ENCODE peak calls at places on chromosomes 12 and 14, in six cellular contexts. D is thyroid gland; F is AG04450; M is CD8-positive, alpha-beta T cell; S is CD8-positive, alpha-beta memory T cell; H is esophagus squamous epithelium. E is an unnamed sample.

GRCh38 chr14:26088260-26088659 is 509.6 kb downstream of the NOVA1 start:
- DNase-seq in D (no peak), F (no peak), M (no peak), S (no peak), H (no peak), E (no peak)

GRCh38 chr14:24256960-24257359 is 6.0 kb downstream of the TGM1 start:
- DNase-seq in D (no peak), F (no peak), M (no peak), S (no peak), H (no peak), E (no peak)

GRCh38 chr12:64744422-64745258 is 14.6 kb downstream of the GNS start:
- DNase-seq in D (no peak), F (no peak), M (no peak), S (no peak), H (no peak), E (no peak)

GRCh38 chr12:13362260-13362841 is 165.8 kb downstream of the EMP1 start:
- DNase-seq in D (peak), F (no peak), M (peak), S (no peak), H (no peak), E (peak)

GRCh38 chr14:67941456-67942018 is 122.0 kb downstream of the RAD51B start:
- DNase-seq in D (no peak), F (no peak), M (no peak), S (no peak), H (no peak), E (no peak)

GRCh38 chr12:116534341-116535121 is 24.6 kb upstream of the MAP1LC3B2 start:
- DNase-seq in D (peak), F (no peak), M (no peak), S (no peak), H (no peak), E (no peak)

GRCh38 chr14:69260979-69261605 is 1.1 kb downstream of the GALNT16 start:
- DNase-seq in D (peak), F (no peak), M (no peak), S (no peak), H (no peak), E (peak)

GRCh38 chr12:11793896-11794295 is 144.4 kb downstream of the ETV6 start:
- DNase-seq in D (no peak), F (no peak), M (no peak), S (no peak), H (no peak), E (no peak)

GRCh38 chr14:51093371-51094281 is 1.3 kb downstream of the TRIM9 start:
- DNase-seq in D (peak), F (no peak), M (no peak), S (no peak), H (no peak), E (peak)

GRCh38 chr12:6450869-6451347 is 934 bp upstream of the TAPBPL start:
- DNase-seq in D (no peak), F (no peak), M (no peak), S (no peak), H (no peak), E (no peak)

GRCh38 chr12:6452908-6453630 is 1.2 kb downstream of the TAPBPL start:
- DNase-seq in D (peak), F (no peak), M (no peak), S (no peak), H (no peak), E (no peak)

GRCh38 chr12:6452245-6452731 is 446 bp downstream of the TAPBPL start:
- DNase-seq in D (peak), F (no peak), M (no peak), S (no peak), H (no peak), E (peak)

GRCh38 chr12:6451348-6452244 is at the start of gene TAPBPL:
- DNase-seq in D (peak), F (no peak), M (peak), S (peak), H (peak), E (peak)

DNA sequence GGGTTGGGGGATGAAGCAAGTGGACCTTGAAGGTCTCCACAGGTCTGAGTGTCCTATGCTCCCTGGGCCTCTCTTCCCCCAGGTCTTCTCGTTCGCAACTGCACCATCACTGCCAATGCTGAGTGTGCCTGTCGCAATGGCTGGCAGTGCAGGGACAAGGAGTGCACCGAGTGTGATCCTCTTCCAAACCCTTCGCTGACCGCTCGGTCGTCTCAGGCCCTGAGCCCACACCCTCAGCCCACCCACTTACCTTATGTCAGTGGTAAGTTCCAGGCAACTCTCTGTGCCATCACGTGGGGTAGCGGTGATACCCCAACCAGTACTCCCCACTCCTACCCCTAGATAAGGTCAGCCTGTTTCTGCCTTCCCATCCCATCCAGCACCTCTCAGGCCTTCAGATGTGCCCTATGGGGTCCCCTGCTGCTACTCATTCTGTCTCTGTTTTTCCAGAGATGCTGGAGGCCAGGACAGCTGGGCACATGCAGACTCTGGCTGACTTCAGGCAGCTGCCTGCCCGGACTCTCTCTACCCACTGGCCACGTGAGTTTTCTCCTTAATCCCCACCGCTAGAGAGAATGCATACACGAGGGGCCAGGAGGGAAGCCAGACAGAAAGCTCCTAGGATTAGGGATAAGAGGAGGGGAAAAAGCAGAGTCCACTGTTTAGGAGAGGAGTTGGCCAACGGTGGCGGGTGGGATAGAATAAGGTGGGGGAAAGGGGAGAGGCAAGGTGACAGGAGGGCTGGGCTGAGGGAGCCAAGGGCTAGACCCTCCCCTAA is 1.6 kb upstream of the TAPBPL start:
- DNase-seq in D (no peak), F (no peak), M (no peak), S (no peak), H (no peak), E (no peak)
- H3K27ac ChIP-seq in D (peak), F (peak), M (peak), S (peak), H (peak), E (no peak)

GRCh38 chr12:102514696-102515095 is 34.3 kb upstream of the IGF1 start:
- DNase-seq in D (peak), F (no peak), M (no peak), S (no peak), H (no peak), E (no peak)
- H3K27ac ChIP-seq in D (no peak), F (no peak), M (no peak), S (no peak), H (no peak), E (no peak)

DNA sequence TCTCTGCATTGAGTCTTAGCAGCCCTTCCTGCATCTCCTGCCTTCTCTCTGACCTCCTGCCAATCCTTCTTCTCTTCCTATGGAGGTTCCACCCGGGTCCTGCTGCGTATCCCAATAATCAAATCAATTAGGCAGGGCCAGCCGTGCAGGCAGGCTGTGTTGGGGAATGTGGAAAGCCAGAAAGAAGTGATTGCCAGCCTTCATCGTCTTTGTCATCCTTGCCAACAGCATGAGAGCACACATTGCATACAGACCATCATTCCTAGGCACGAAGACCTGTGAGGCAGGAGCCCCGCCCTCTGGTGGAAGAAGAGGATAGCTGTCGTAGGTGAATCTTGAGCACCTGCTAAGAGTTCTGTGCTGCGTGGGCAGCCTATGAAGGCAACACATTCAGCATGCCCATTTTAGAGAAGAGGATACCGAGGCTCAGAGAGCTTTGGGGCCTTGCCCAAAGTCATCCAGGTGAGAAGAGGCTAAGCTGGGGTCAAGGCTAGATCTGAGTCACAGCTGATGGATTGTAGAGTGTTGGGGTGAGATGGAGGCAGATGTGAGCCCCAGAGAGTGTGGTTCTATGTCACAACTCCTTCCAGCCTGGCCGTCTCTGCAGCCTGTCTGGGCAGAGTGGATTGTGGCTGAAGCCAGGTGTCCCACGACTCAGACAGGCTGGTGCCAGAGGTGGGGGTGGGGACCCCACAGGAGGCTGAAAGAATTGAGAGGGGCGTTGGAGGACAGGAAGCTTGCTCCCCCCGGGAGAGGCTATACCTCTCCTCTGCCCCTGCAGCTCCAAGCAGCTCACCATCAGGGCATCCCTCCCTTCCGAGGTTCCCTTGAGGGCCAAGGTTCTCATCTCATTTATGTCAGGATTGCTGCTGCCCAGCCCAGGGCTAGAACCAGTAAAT is 12.7 kb downstream of the C14orf132 start:
- DNase-seq in D (no peak), F (no peak), M (no peak), S (no peak), H (no peak), E (no peak)
- H3K27ac ChIP-seq in D (no peak), F (peak), M (no peak), S (no peak), H (no peak), E (no peak)

GRCh38 chr14:102508774-102509743 is 517 bp downstream of the ANKRD9 start:
- DNase-seq in D (peak), F (no peak), M (no peak), S (peak), H (no peak), E (peak)
- H3K27ac ChIP-seq in D (peak), F (peak), M (no peak), S (peak), H (peak), E (peak)

DNA sequence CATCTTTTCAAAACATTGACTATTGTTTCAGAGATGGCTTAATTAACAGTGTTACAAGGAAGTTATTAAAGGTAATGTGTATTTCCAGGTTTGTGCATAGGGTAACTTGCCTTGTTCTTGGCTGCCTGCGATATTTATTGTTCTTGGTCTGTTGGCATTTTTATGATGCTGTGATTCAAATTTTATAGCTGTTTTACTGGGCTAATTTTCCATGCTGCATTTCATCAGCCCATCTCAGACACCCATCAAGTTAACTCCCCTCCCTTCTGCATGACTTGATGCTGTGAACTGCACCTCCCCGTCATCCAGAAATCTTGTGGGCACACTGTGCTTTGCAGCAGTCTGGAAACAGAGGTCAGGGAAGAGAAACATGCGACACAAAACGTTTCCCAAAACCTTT is 1049.2 kb downstream of the AACS start:
- DNase-seq in D (no peak), F (no peak), M (no peak), S (no peak), H (no peak), E (no peak)
- H3K27ac ChIP-seq in D (no peak), F (no peak), M (no peak), S (no peak), H (no peak), E (no peak)